ENCODE peak calls at places on chromosomes 12 and 14, in seven cellular contexts. One of them, this sample, is unnamed.

GRCh38 chr14:91185721-91186120 is 58.8 kb downstream of the GPR68 start:
- DNase-seq in ELF-1: no peak
- DNase-seq in T follicular helper cell: no peak
- DNase-seq in uterus: no peak
- DNase-seq in activated naive CD4-positive, alpha-beta T cell treated with anti-CD3 and anti-CD28 coated beads, Interleukin-2, amount 50 U/mL, for 72 hours: no peak
- DNase-seq in T47D: no peak
- DNase-seq in Right ventricle myocardium inferior: no peak
- DNase-seq in this sample: no peak

GRCh38 chr14:31492759-31493498 is 5.1 kb upstream of the GPR33 start:
- DNase-seq in uterus: no peak
- DNase-seq in T47D: no peak
- DNase-seq in Right ventricle myocardium inferior: no peak
- DNase-seq in activated naive CD4-positive, alpha-beta T cell treated with anti-CD3 and anti-CD28 coated beads, Interleukin-2, amount 50 U/mL, for 72 hours: no peak
- DNase-seq in ELF-1: peak
- DNase-seq in T follicular helper cell: no peak
- DNase-seq in this sample: no peak

GRCh38 chr12:27521066-27521465 is 2.9 kb upstream of the PPFIBP1 start:
- DNase-seq in activated naive CD4-positive, alpha-beta T cell treated with anti-CD3 and anti-CD28 coated beads, Interleukin-2, amount 50 U/mL, for 72 hours: no peak
- DNase-seq in T47D: no peak
- DNase-seq in T follicular helper cell: no peak
- DNase-seq in uterus: peak
- DNase-seq in Right ventricle myocardium inferior: no peak
- DNase-seq in ELF-1: peak
- DNase-seq in this sample: no peak

GRCh38 chr12:124036117-124037109 is 63.4 kb downstream of the ZNF664 start:
- DNase-seq in ELF-1: peak
- DNase-seq in uterus: peak
- DNase-seq in T47D: peak
- DNase-seq in T follicular helper cell: peak
- DNase-seq in Right ventricle myocardium inferior: no peak
- DNase-seq in activated naive CD4-positive, alpha-beta T cell treated with anti-CD3 and anti-CD28 coated beads, Interleukin-2, amount 50 U/mL, for 72 hours: no peak
- DNase-seq in this sample: no peak

GRCh38 chr14:64176330-64176729 is 117.8 kb downstream of the ESR2 start:
- DNase-seq in ELF-1: no peak
- DNase-seq in Right ventricle myocardium inferior: no peak
- DNase-seq in T follicular helper cell: no peak
- DNase-seq in activated naive CD4-positive, alpha-beta T cell treated with anti-CD3 and anti-CD28 coated beads, Interleukin-2, amount 50 U/mL, for 72 hours: no peak
- DNase-seq in uterus: no peak
- DNase-seq in T47D: no peak
- DNase-seq in this sample: no peak

GRCh38 chr14:38065101-38065762 is 142.5 kb upstream of the SSTR1 start:
- DNase-seq in uterus: no peak
- DNase-seq in activated naive CD4-positive, alpha-beta T cell treated with anti-CD3 and anti-CD28 coated beads, Interleukin-2, amount 50 U/mL, for 72 hours: no peak
- DNase-seq in T follicular helper cell: peak
- DNase-seq in ELF-1: no peak
- DNase-seq in T47D: no peak
- DNase-seq in Right ventricle myocardium inferior: no peak
- DNase-seq in this sample: no peak

GRCh38 chr12:132154941-132155770 is 10.9 kb downstream of the NOC4L start:
- DNase-seq in T47D: no peak
- DNase-seq in ELF-1: no peak
- DNase-seq in Right ventricle myocardium inferior: peak
- DNase-seq in T follicular helper cell: no peak
- DNase-seq in activated naive CD4-positive, alpha-beta T cell treated with anti-CD3 and anti-CD28 coated beads, Interleukin-2, amount 50 U/mL, for 72 hours: no peak
- DNase-seq in uterus: no peak
- DNase-seq in this sample: no peak

GRCh38 chr14:94329857-94330256 is 6.7 kb upstream of the SERPINA6 start:
- DNase-seq in uterus: no peak
- DNase-seq in ELF-1: no peak
- DNase-seq in activated naive CD4-positive, alpha-beta T cell treated with anti-CD3 and anti-CD28 coated beads, Interleukin-2, amount 50 U/mL, for 72 hours: no peak
- DNase-seq in T follicular helper cell: no peak
- DNase-seq in Right ventricle myocardium inferior: no peak
- DNase-seq in T47D: no peak
- DNase-seq in this sample: no peak

GRCh38 chr12:26831959-26832816 is 806 bp downstream of the ITPR2 start:
- DNase-seq in T follicular helper cell: peak
- DNase-seq in Right ventricle myocardium inferior: peak
- DNase-seq in ELF-1: peak
- DNase-seq in T47D: peak
- DNase-seq in uterus: peak
- DNase-seq in activated naive CD4-positive, alpha-beta T cell treated with anti-CD3 and anti-CD28 coated beads, Interleukin-2, amount 50 U/mL, for 72 hours: peak
- DNase-seq in this sample: no peak

GRCh38 chr14:100307215-100308111 is 1.2 kb upstream of the SLC25A29 start:
- DNase-seq in T47D: peak
- DNase-seq in Right ventricle myocardium inferior: no peak
- DNase-seq in activated naive CD4-positive, alpha-beta T cell treated with anti-CD3 and anti-CD28 coated beads, Interleukin-2, amount 50 U/mL, for 72 hours: no peak
- DNase-seq in ELF-1: peak
- DNase-seq in T follicular helper cell: no peak
- DNase-seq in uterus: no peak
- DNase-seq in this sample: no peak

GRCh38 chr12:116784238-116784612 is 46.1 kb downstream of the RNFT2 start:
- DNase-seq in ELF-1: peak
- DNase-seq in uterus: no peak
- DNase-seq in Right ventricle myocardium inferior: no peak
- DNase-seq in T47D: no peak
- DNase-seq in T follicular helper cell: no peak
- DNase-seq in activated naive CD4-positive, alpha-beta T cell treated with anti-CD3 and anti-CD28 coated beads, Interleukin-2, amount 50 U/mL, for 72 hours: no peak
- DNase-seq in this sample: no peak

This sample was measured in smooth muscle cell of the brain vasculature.